ENCODE peak calls at places on chromosomes 6 and 20, in four cellular contexts. Q is H1, G is mesendoderm, F is IMR-90. U is an unnamed sample.

GRCh38 chr6:156713548-156713947 is 63.6 kb upstream of the ARID1B start:
- DNase-seq in F (no peak), Q (no peak), G (no peak), U (no peak)

GRCh38 chr6:15413558-15414257 is 167.8 kb downstream of the JARID2 start:
- DNase-seq in Q (no peak), F (peak; percentile 83), G (no peak), U (no peak)

GRCh38 chr6:42030585-42031506 is 19.5 kb upstream of the TAF8 start:
- DNase-seq in F (no peak), Q (no peak), G (peak; percentile 83), U (no peak)

GRCh38 chr20:36991708-36992107 is 40.2 kb upstream of the SAMHD1 start:
- DNase-seq in G (no peak), F (no peak), Q (no peak), U (no peak)

GRCh38 chr20:4076671-4077070 is 61.3 kb upstream of the RNF24 start:
- DNase-seq in G (no peak), Q (no peak), F (peak; percentile 95), U (no peak)

GRCh38 chr6:18507561-18507960 is 120.4 kb downstream of the RNF144B start:
- DNase-seq in Q (no peak), F (peak; percentile 35), G (no peak), U (no peak)

GRCh38 chr6:54980511-54981275 is 134.1 kb downstream of the FAM83B start:
- DNase-seq in G (no peak), Q (no peak), F (peak; percentile 90), U (no peak)

GRCh38 chr6:135418040-135418439 is 79.5 kb downstream of the AHI1 start:
- DNase-seq in G (no peak), Q (no peak), F (no peak), U (no peak)

GRCh38 chr6:99282479-99283062 is 66.9 kb downstream of the FAXC start:
- DNase-seq in Q (no peak), F (peak; percentile 30), G (peak; percentile 16), U (no peak)

GRCh38 chr20:63094767-63095499 is 88.2 kb upstream of the BHLHE23 start:
- DNase-seq in F (no peak), Q (no peak), G (no peak), U (peak; percentile 17)

GRCh38 chr6:118748311-118749062 is 97.1 kb upstream of the CEP85L start:
- DNase-seq in F (peak; percentile 46), G (peak; percentile 67), Q (no peak), U (peak; percentile 65)

GRCh38 chr6:99219788-99220187 is 129.7 kb downstream of the FAXC start:
- DNase-seq in F (no peak), Q (peak; percentile 67), G (peak; percentile 71), U (peak; percentile 93)

GRCh38 chr6:105810105-105810921 is 275.8 kb upstream of the PRDM1 start:
- DNase-seq in F (peak; percentile 91), Q (no peak), G (peak; percentile 93), U (no peak)

GRCh38 chr6:98847392-98847766 is 13.0 kb downstream of the POU3F2 start:
- DNase-seq in G (no peak), F (no peak), Q (no peak), U (peak; percentile 50)

GRCh38 chr6:132548746-132549463 is 3.6 kb upstream of the TAAR8 start:
- DNase-seq in G (peak; percentile 74), Q (no peak), F (no peak), U (no peak)

GRCh38 chr6:54267798-54268197 is 40.4 kb upstream of the TINAG start:
- DNase-seq in F (peak; percentile 60), G (peak; percentile 70), Q (no peak), U (no peak)

GRCh38 chr6:128690063-128690462 is 169.7 kb upstream of the PTPRK start:
- DNase-seq in Q (no peak), G (no peak), F (no peak), U (no peak)

GRCh38 chr6:44219053-44219814 is 2.5 kb downstream of the MYMX start:
- DNase-seq in G (peak; percentile 93), F (peak; percentile 55), Q (no peak), U (peak; percentile 96)

GRCh38 chr6:92545861-92546260 is 873.5 kb downstream of the EPHA7 start:
- DNase-seq in F (no peak), G (no peak), Q (no peak), U (no peak)

GRCh38 chr20:35329435-35330139 is 37.4 kb upstream of the FAM83C start:
- DNase-seq in F (peak; percentile 28), G (peak; percentile 85), Q (no peak), U (peak; percentile 84)

GRCh38 chr20:40073535-40074111 is 615.4 kb downstream of the MAFB start:
- DNase-seq in Q (peak; percentile 36), F (no peak), G (peak; percentile 97), U (peak; percentile 86)

GRCh38 chr6:18861182-18861581 is 474.0 kb downstream of the RNF144B start:
- DNase-seq in F (no peak), G (no peak), Q (no peak), U (no peak)

GRCh38 chr20:57547250-57547649 is 13.7 kb upstream of the PCK1 start:
- DNase-seq in G (no peak), Q (no peak), F (peak; percentile 13), U (no peak)

GRCh38 chr6:52537001-52537753 is 39.7 kb downstream of the TRAM2 start:
- DNase-seq in F (peak; percentile 57), G (no peak), Q (no peak), U (no peak)

GRCh38 chr6:38935051-38935450 is 113.5 kb upstream of the GLP1R start:
- DNase-seq in G (no peak), Q (no peak), F (no peak), U (no peak)

GRCh38 chr6:73983367-73983766 is 287.4 kb downstream of the CD109 start:
- DNase-seq in F (peak; percentile 65), G (no peak), Q (no peak), U (no peak)

GRCh38 chr6:147508073-147508870 is at the start of gene SAMD5:
- DNase-seq in G (peak; percentile 79), Q (peak; percentile 29), F (peak; percentile 68), U (peak; percentile 76)

GRCh38 chr6:135910943-135911618 is 59.6 kb downstream of the PDE7B start:
- DNase-seq in Q (no peak), F (no peak), G (no peak), U (no peak)

GRCh38 chr6:11021714-11022113 is 22.4 kb downstream of the ELOVL2 start:
- DNase-seq in G (no peak), F (no peak), Q (no peak), U (no peak)

GRCh38 chr20:13277663-13278295 is 56.7 kb downstream of the ISM1 start:
- DNase-seq in F (no peak), Q (no peak), G (no peak), U (no peak)

GRCh38 chr6:91646649-91647048 is 1059.8 kb upstream of the MAP3K7 start:
- DNase-seq in Q (no peak), F (no peak), G (no peak), U (no peak)

GRCh38 chr6:169252805-169253189 is 849 bp downstream of the THBS2 start:
- DNase-seq in F (no peak), Q (no peak), G (peak; percentile 28), U (peak; percentile 57)

DNA sequence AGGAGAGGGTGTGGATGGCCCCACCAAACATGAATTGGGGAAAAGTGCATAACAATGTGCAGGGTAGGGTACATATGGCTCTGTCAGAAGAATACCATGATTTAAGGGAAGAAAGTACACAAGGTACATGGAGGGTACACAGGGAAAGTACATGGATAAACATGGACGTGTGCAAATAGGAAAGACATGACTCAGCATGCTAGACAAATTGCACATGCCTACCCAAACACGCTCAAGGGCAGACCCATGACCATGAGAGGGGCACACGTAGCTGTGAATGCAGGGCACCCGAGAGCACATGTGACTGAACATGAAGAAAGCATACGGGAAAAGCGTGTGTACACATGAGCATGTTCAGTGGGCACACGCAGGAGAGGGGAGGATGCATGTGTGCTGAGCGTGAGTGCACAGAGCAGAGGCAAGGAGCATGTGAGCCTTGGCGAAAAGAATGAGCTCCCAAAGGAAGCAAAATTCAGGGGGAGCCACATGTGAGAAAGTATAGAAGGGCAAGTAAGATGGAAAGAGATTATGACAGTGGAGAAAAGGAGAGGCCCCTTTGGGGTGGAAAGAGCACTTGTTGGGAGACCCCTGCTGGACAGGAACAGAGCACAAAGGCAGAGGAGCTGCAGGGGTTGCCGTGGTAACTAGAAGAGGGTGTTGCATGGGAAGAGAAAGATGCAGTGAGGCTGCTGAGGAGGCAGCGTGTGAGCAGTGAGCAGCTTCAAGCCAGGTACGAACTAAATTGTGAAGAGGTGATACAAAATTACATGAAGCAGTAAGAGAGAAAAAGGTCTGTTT is 17.8 kb downstream of the OR2H2 start:
- DNase-seq in Q (no peak), G (peak; percentile 93), F (peak; percentile 7), U (peak; percentile 85)
- H4K8ac ChIP-seq in Q (no peak overlapping the region), G (no peak overlapping the region), F (no peak overlapping the region), U (no peak overlapping the region)

DNA sequence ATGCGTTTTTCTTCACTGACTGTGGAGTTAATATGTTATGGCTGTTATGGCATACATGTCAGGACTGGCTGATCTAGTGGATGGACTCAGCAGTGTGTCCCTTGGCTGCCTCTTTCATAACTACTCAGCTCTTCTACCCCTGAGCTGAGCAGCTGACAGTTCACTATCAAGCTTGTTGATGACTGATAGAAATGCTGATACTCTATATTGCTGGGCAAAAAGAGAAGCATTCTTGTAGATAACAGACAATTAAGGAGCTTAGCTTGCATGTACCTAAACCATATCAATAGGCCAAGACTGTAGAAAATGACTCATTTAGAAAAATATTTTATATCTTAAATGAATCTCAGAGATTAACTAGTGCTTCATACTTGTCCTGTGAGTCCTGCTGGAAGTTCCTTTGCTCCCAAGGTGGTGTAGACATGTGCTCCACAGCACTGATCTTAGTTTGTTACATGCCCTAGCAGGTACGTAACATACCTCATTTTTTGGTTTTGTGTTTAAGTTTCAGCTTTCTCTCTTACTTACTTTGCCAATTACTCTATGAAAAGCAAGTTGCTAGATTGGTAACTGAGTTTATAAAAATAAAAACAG is 236.9 kb downstream of the GMDS start:
- DNase-seq in G (no peak), Q (no peak), F (peak; percentile 49), U (no peak)
- H4K5ac ChIP-seq in G (no peak overlapping the region), Q (no peak overlapping the region), F (no peak overlapping the region), U (no peak overlapping the region)

GRCh38 chr6:89984926-89985743 is 90.9 kb downstream of the GJA10 start:
- DNase-seq in Q (no peak), G (no peak), F (peak; percentile 76), U (no peak)

GRCh38 chr6:89987140-89987539 is 92.9 kb downstream of the GJA10 start:
- DNase-seq in F (peak; percentile 32), G (no peak), Q (no peak), U (no peak)

GRCh38 chr6:89987830-89988229 is 93.6 kb downstream of the GJA10 start:
- DNase-seq in G (no peak), F (no peak), Q (no peak), U (no peak)

GRCh38 chr6:89986650-89987074 is 92.4 kb downstream of the GJA10 start:
- DNase-seq in F (peak; percentile 89), Q (no peak), G (no peak), U (no peak)

GRCh38 chr6:89985744-89986493 is 91.7 kb downstream of the GJA10 start:
- DNase-seq in Q (no peak), G (no peak), F (peak; percentile 96), U (no peak)
- H4K8ac ChIP-seq in Q (peak overlapping the region; percentile 53), G (no peak overlapping the region), F (no peak overlapping the region), U (no peak overlapping the region)

GRCh38 chr20:8667306-8667705 is 401.6 kb upstream of the PLCB4 start:
- DNase-seq in F (no peak), Q (no peak), G (no peak), U (no peak)

GRCh38 chr20:8673116-8673515 is 395.8 kb upstream of the PLCB4 start:
- DNase-seq in F (no peak), Q (no peak), G (no peak), U (no peak)

GRCh38 chr20:8670900-8671229 is 398.0 kb upstream of the PLCB4 start:
- DNase-seq in Q (no peak), G (no peak), F (no peak), U (no peak)

GRCh38 chr20:8670207-8670899 is 398.5 kb upstream of the PLCB4 start:
- DNase-seq in G (no peak), Q (no peak), F (no peak), U (no peak)

GRCh38 chr20:8671366-8671943 is 397.4 kb upstream of the PLCB4 start:
- DNase-seq in G (peak; percentile 39), Q (no peak), F (no peak), U (no peak)
- H4K5ac ChIP-seq in G (no peak overlapping the region), Q (no peak overlapping the region), F (no peak overlapping the region), U (no peak overlapping the region)

U was measured in H9.